ENCODE peak calls at places on chromosomes 16 and 17, in seven cellular contexts. L is CD4-positive, alpha-beta T cell; T is neuronal stem cell; W is suprapubic skin; D is thyroid gland; N is naive thymus-derived CD4-positive, alpha-beta T cell; J is A549. I is an unnamed sample.

GRCh38 chr17:59616253-59616920 is 3.3 kb upstream of the CLTC start:
- DNase-seq in J (no peak), L (no peak), T (no peak), W (no peak), D (no peak), N (no peak), I (no peak)

GRCh38 chr16:72739577-72739976 is 308.4 kb downstream of the ZFHX3 start:
- DNase-seq in N (no peak), J (no peak), T (no peak), W (no peak), D (no peak), L (no peak), I (no peak)

GRCh38 chr16:23509441-23509754 is 896 bp downstream of the GGA2 start:
- DNase-seq in D (no peak), T (no peak), N (no peak), W (no peak), J (no peak), L (no peak), I (no peak)

GRCh38 chr16:81885976-81886586 is 107.0 kb downstream of the PLCG2 start:
- DNase-seq in J (peak; percentile 47), T (peak; percentile 15), D (no peak), W (no peak), N (peak; percentile 30), L (no peak), I (no peak)

GRCh38 chr16:68369697-68370096 is 58.9 kb downstream of the PRMT7 start:
- DNase-seq in L (no peak), W (no peak), N (peak; percentile 53), D (no peak), J (no peak), T (no peak), I (no peak)

GRCh38 chr16:88910284-88911147 is 44.1 kb upstream of the PABPN1L start:
- DNase-seq in D (no peak), J (no peak), W (no peak), L (no peak), N (no peak), T (no peak), I (no peak)

GRCh38 chr17:65790241-65790640 is 228.8 kb upstream of the AXIN2 start:
- DNase-seq in J (no peak), D (no peak), T (no peak), W (no peak), N (no peak), L (no peak), I (no peak)

GRCh38 chr17:17758443-17758842 is 77.2 kb downstream of the RAI1 start:
- DNase-seq in J (no peak), N (no peak), W (no peak), T (no peak), L (no peak), D (no peak), I (no peak)

GRCh38 chr16:66616592-66616991 is 12.1 kb downstream of the CMTM3 start:
- DNase-seq in J (no peak), W (no peak), D (no peak), L (no peak), T (no peak), N (no peak), I (no peak)

GRCh38 chr17:2598166-2598565 is 4.7 kb downstream of the PAFAH1B1 start:
- DNase-seq in D (no peak), T (no peak), L (no peak), J (no peak), W (no peak), N (no peak), I (no peak)

GRCh38 chr16:1331712-1332617 is 1.5 kb upstream of the BAIAP3 start:
- DNase-seq in J (peak; percentile 82), D (peak; percentile 59), T (no peak), W (peak; percentile 92), L (no peak), N (peak; percentile 49), I (no peak)

GRCh38 chr17:64978138-64978537 is 58.9 kb upstream of the LRRC37A3 start:
- DNase-seq in N (no peak), T (no peak), L (no peak), J (no peak), W (no peak), D (no peak), I (no peak)

GRCh38 chr17:76385892-76386786 is 1.7 kb downstream of the SPHK1 start:
- DNase-seq in D (peak; percentile 72), L (peak; percentile 74), T (peak; percentile 68), W (peak; percentile 91), J (peak; percentile 87), N (peak; percentile 89), I (no peak)

GRCh38 chr16:28168991-28169554 is 42.7 kb downstream of the XPO6 start:
- DNase-seq in L (peak; percentile 62), W (no peak), N (no peak), J (no peak), T (no peak), D (no peak), I (no peak)

GRCh38 chr17:1561420-1562177 is 993 bp downstream of the PITPNA start:
- DNase-seq in W (no peak), J (no peak), N (peak; percentile 58), L (no peak), T (no peak), D (peak; percentile 29), I (no peak)

GRCh38 chr16:57256601-57257395 is 11.7 kb downstream of the ARL2BP start:
- DNase-seq in L (no peak), W (no peak), N (no peak), J (no peak), T (no peak), D (no peak), I (no peak)

GRCh38 chr16:52293209-52293608 is 253.7 kb downstream of the TOX3 start:
- DNase-seq in W (no peak), D (no peak), J (no peak), T (no peak), L (no peak), N (no peak), I (no peak)

GRCh38 chr16:35298460-35299243 is 1839.2 kb downstream of the TP53TG3F start:
- DNase-seq in L (no peak), T (no peak), J (no peak), W (no peak), D (no peak), N (no peak), I (peak; percentile 68)
- H3K9me3 ChIP-seq in L (no peaks in the 10 kb centered on the region), T (no peaks in the 10 kb centered on the region), J (no peaks in the 10 kb centered on the region), W (no peaks in the 10 kb centered on the region), D (no peaks in the 10 kb centered on the region), N (no peaks in the 10 kb centered on the region), I (no peaks in the 10 kb centered on the region)

GRCh38 chr16:21185659-21186325 is 25.6 kb downstream of the ZP2 start:
- DNase-seq in N (no peak), W (no peak), T (no peak), J (no peak), L (no peak), D (no peak), I (no peak)
- H3K9me3 ChIP-seq in N (no peaks in the 10 kb centered on the region), W (no peaks in the 10 kb centered on the region), T (peaks cover 15% of the 10 kb centered on the region), J (peaks cover 3% of the 10 kb centered on the region), L (no peaks in the 10 kb centered on the region), D (no peaks in the 10 kb centered on the region), I (no peaks in the 10 kb centered on the region)

GRCh38 chr16:59991171-59991570 is 1257.1 kb upstream of the GOT2 start:
- DNase-seq in T (no peak), D (no peak), J (no peak), W (no peak), L (no peak), N (no peak), I (no peak)

GRCh38 chr16:59993101-59993500 is 1259.0 kb upstream of the GOT2 start:
- DNase-seq in W (no peak), J (peak; percentile 51), D (no peak), T (no peak), L (no peak), N (no peak), I (no peak)

DNA sequence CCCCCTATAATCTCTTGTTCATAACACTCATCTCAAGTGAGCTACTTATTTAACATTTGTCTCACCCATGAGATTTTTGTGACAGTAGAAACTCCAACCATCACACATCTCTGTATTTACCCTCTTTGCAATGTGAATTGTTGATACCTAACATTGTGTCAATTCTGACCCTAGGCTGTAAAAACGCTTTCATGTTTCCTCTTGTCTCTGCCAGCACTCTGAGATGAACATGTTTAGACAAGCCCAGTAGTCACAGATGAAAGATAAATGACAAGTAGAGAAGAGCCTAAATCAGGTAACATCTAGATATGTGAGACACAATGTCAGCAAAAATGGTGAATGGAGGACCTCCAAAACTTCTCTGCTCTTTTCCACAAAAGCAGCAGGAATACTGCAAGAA is 1254.5 kb upstream of the GOT2 start:
- DNase-seq in W (no peak), T (no peak), D (no peak), L (no peak), J (no peak), N (no peak), I (no peak)
- H3K9me3 ChIP-seq in W (peaks cover 9% of the 10 kb centered on the region), T (no peaks in the 10 kb centered on the region), D (no peaks in the 10 kb centered on the region), L (no peaks in the 10 kb centered on the region), J (peaks cover 31% of the 10 kb centered on the region), N (no peaks in the 10 kb centered on the region), I (peaks cover 1% of the 10 kb centered on the region)

DNA sequence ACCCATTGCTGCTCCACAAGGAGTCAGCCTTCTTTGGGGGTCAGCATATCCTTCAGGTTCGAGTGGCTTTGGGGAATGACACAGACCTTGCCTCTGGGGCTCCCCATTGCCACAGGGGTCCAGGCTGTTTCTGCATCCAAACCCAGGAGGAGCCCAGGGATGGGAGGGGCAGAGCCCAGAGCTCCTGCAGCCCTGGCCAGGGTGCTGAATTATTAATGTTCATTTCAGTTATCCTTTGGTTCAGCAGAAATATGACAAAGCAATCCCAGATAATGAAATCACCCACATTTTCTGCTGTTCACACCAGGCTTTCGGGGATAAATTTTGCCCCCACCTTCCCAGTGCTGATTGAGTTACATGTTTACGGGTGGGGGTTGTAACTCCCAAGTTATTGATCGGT is 240.1 kb upstream of the N4BP1 start:
- DNase-seq in W (no peak), J (no peak), D (no peak), T (no peak), N (no peak), L (no peak), I (no peak)
- H3K9me3 ChIP-seq in W (no peaks in the 10 kb centered on the region), J (no peaks in the 10 kb centered on the region), D (no peaks in the 10 kb centered on the region), T (no peaks in the 10 kb centered on the region), N (no peaks in the 10 kb centered on the region), L (no peaks in the 10 kb centered on the region), I (no peaks in the 10 kb centered on the region)

GRCh38 chr16:64321881-64322280 is 800.0 kb downstream of the CDH11 start:
- DNase-seq in D (no peak), L (no peak), J (no peak), T (no peak), N (no peak), W (no peak), I (no peak)

GRCh38 chr16:64317601-64318000 is 804.3 kb downstream of the CDH11 start:
- DNase-seq in D (no peak), J (no peak), N (no peak), L (no peak), T (no peak), W (no peak), I (no peak)

GRCh38 chr16:64321066-64321465 is 800.8 kb downstream of the CDH11 start:
- DNase-seq in D (no peak), T (no peak), W (no peak), L (no peak), N (no peak), J (no peak), I (no peak)
- H3K9me3 ChIP-seq in D (no peaks in the 10 kb centered on the region), T (no peaks in the 10 kb centered on the region), W (no peaks in the 10 kb centered on the region), L (no peaks in the 10 kb centered on the region), N (no peaks in the 10 kb centered on the region), J (no peaks in the 10 kb centered on the region), I (no peaks in the 10 kb centered on the region)

I was measured in keratinocyte.